ENCODE peak calls at places on chromosomes 7 and 10, in nine cellular contexts. One of them, this sample, is unnamed.

GRCh38 chr7:107744345-107744750 is 406 bp downstream of the CBLL1 start:
- DNase-seq in A549: no peak
- DNase-seq in stomach: no peak
- DNase-seq in ovary: no peak
- DNase-seq in suprapubic skin: no peak
- DNase-seq in HepG2: no peak
- DNase-seq in SK-N-SH: no peak
- DNase-seq in transverse colon: no peak
- DNase-seq in GM12878: no peak
- DNase-seq in this sample: no peak

GRCh38 chr10:48608279-48608681 is 3.4 kb upstream of the ARHGAP22 start:
- DNase-seq in SK-N-SH: peak
- DNase-seq in stomach: peak
- DNase-seq in transverse colon: peak
- DNase-seq in ovary: no peak
- DNase-seq in A549: peak
- DNase-seq in suprapubic skin: no peak
- DNase-seq in HepG2: peak
- DNase-seq in GM12878: peak
- DNase-seq in this sample: no peak

GRCh38 chr10:122515588-122516231 is 44.8 kb upstream of the DMBT1 start:
- DNase-seq in ovary: no peak
- DNase-seq in stomach: peak
- DNase-seq in A549: no peak
- DNase-seq in HepG2: no peak
- DNase-seq in transverse colon: peak
- DNase-seq in SK-N-SH: no peak
- DNase-seq in suprapubic skin: no peak
- DNase-seq in GM12878: no peak
- DNase-seq in this sample: no peak

GRCh38 chr10:125038637-125039036 is 96.7 kb downstream of the ZRANB1 start:
- DNase-seq in suprapubic skin: no peak
- DNase-seq in ovary: no peak
- DNase-seq in SK-N-SH: no peak
- DNase-seq in HepG2: peak
- DNase-seq in GM12878: no peak
- DNase-seq in A549: peak
- DNase-seq in transverse colon: peak
- DNase-seq in stomach: peak
- DNase-seq in this sample: no peak

GRCh38 chr10:6678211-6678803 is 98.2 kb upstream of the PRKCQ start:
- DNase-seq in suprapubic skin: no peak
- DNase-seq in GM12878: no peak
- DNase-seq in SK-N-SH: peak
- DNase-seq in ovary: peak
- DNase-seq in transverse colon: peak
- DNase-seq in stomach: peak
- DNase-seq in A549: peak
- DNase-seq in HepG2: peak
- DNase-seq in this sample: no peak

GRCh38 chr10:28975891-28976471 is 298.7 kb downstream of the BAMBI start:
- DNase-seq in ovary: no peak
- DNase-seq in stomach: no peak
- DNase-seq in suprapubic skin: no peak
- DNase-seq in transverse colon: no peak
- DNase-seq in HepG2: peak
- DNase-seq in GM12878: no peak
- DNase-seq in SK-N-SH: no peak
- DNase-seq in A549: no peak
- DNase-seq in this sample: no peak

GRCh38 chr7:94883676-94884075 is 23.7 kb upstream of the PPP1R9A start:
- DNase-seq in ovary: no peak
- DNase-seq in A549: no peak
- DNase-seq in SK-N-SH: no peak
- DNase-seq in stomach: no peak
- DNase-seq in GM12878: no peak
- DNase-seq in HepG2: no peak
- DNase-seq in suprapubic skin: no peak
- DNase-seq in transverse colon: no peak
- DNase-seq in this sample: no peak

GRCh38 chr7:56287429-56288138 is 171.4 kb upstream of the NUPR2 start:
- DNase-seq in suprapubic skin: no peak
- DNase-seq in HepG2: no peak
- DNase-seq in ovary: no peak
- DNase-seq in GM12878: no peak
- DNase-seq in SK-N-SH: peak
- DNase-seq in transverse colon: no peak
- DNase-seq in A549: no peak
- DNase-seq in stomach: peak
- DNase-seq in this sample: no peak

DNA sequence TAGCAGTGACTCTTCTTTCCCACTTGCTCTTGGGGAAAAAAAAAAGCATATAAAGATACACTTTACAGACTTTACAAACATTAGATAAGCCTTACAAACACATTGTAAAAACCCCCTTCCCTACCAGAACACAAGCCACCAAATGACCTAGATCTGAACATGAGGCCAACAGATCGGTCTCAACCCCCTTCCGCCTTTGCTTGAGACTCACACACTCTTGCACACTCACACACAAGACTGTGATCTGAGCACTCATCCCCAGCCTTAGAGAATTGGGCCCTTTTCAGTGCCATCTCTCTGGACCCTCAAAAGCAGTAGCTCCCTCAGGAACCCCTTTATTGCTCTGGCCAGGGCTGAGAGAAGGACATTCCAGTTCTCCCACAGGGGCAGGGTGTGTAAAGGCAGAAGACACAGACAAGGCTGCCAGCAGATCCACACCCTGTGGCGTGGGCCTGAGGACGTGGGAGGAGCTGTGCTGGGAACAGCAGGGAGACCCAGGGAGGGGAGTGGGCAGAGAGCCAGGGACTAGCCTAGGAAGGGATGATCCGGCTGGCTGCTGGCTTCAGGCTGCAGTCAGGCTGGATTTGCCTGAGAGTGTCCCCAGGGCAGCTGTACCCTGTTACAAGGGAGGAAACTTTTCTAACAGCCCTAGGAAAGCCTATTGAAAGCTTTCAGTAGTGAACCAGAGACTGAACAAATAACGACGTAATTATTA is 206.7 kb downstream of the KIAA1217 start:
- DNase-seq in transverse colon: peak
- DNase-seq in SK-N-SH: peak
- DNase-seq in suprapubic skin: peak
- DNase-seq in stomach: peak
- DNase-seq in HepG2: no peak
- DNase-seq in ovary: peak
- DNase-seq in A549: no peak
- DNase-seq in GM12878: no peak
- DNase-seq in this sample: peak
- TF ChIP-seq EP300 in transverse colon: no peak
- TF ChIP-seq EP300 in SK-N-SH: no peak
- TF ChIP-seq EP300 in suprapubic skin: no peak
- TF ChIP-seq EP300 in stomach: no peak
- TF ChIP-seq EP300 in HepG2: no peak
- TF ChIP-seq EP300 in ovary: no peak
- TF ChIP-seq EP300 in A549: no peak
- TF ChIP-seq EP300 in GM12878: no peak
- TF ChIP-seq EP300 in this sample: peak

GRCh38 chr7:101094376-101094775 is 9.1 kb downstream of the TRIM56 start:
- DNase-seq in GM12878: no peak
- DNase-seq in ovary: no peak
- DNase-seq in A549: no peak
- DNase-seq in HepG2: no peak
- DNase-seq in transverse colon: no peak
- DNase-seq in SK-N-SH: peak
- DNase-seq in suprapubic skin: no peak
- DNase-seq in stomach: no peak
- DNase-seq in this sample: no peak

GRCh38 chr7:101093907-101094306 is 8.6 kb downstream of the TRIM56 start:
- DNase-seq in suprapubic skin: no peak
- DNase-seq in HepG2: no peak
- DNase-seq in ovary: no peak
- DNase-seq in GM12878: no peak
- DNase-seq in A549: no peak
- DNase-seq in transverse colon: no peak
- DNase-seq in SK-N-SH: no peak
- DNase-seq in stomach: no peak
- DNase-seq in this sample: no peak

GRCh38 chr7:101096331-101096956 is 11.2 kb downstream of the TRIM56 start:
- DNase-seq in stomach: no peak
- DNase-seq in A549: no peak
- DNase-seq in ovary: no peak
- DNase-seq in suprapubic skin: no peak
- DNase-seq in SK-N-SH: no peak
- DNase-seq in GM12878: no peak
- DNase-seq in HepG2: no peak
- DNase-seq in transverse colon: no peak
- DNase-seq in this sample: no peak

GRCh38 chr7:101096957-101097347 is 11.7 kb downstream of the TRIM56 start:
- DNase-seq in GM12878: no peak
- DNase-seq in SK-N-SH: no peak
- DNase-seq in A549: no peak
- DNase-seq in stomach: no peak
- DNase-seq in HepG2: no peak
- DNase-seq in transverse colon: no peak
- DNase-seq in ovary: no peak
- DNase-seq in suprapubic skin: no peak
- DNase-seq in this sample: no peak

GRCh38 chr7:101094791-101095375 is 9.6 kb downstream of the TRIM56 start:
- DNase-seq in SK-N-SH: peak
- DNase-seq in GM12878: no peak
- DNase-seq in suprapubic skin: no peak
- DNase-seq in A549: peak
- DNase-seq in stomach: peak
- DNase-seq in transverse colon: peak
- DNase-seq in ovary: no peak
- DNase-seq in HepG2: peak
- DNase-seq in this sample: peak
- H3K27ac ChIP-seq in SK-N-SH: no peak
- H3K27ac ChIP-seq in GM12878: no peak
- H3K27ac ChIP-seq in suprapubic skin: no peak
- H3K27ac ChIP-seq in A549: peak
- H3K27ac ChIP-seq in stomach: no peak
- H3K27ac ChIP-seq in transverse colon: no peak
- H3K27ac ChIP-seq in ovary: no peak
- H3K27ac ChIP-seq in HepG2: no peak
- H3K27ac ChIP-seq in this sample: peak

DNA sequence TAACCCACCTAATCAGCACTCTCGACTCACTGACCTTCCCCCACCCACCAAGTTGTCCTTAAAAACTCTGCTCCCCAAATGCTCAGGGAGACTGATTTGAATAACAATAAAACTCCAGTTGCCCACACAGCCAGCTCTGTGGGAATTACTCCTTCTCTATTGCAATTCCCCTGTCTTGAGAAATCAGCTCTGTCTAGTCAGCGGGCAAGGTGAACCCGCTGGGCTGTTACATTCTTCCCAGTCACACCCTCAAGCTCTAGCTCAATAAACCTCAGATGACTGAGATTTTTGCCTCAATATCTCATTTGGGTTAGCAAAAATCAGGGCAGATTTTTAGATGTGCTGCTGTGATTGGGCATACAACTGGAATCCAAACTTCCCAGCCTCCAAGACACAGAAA is 33.0 kb downstream of the SVOPL start:
- DNase-seq in stomach: no peak
- DNase-seq in suprapubic skin: no peak
- DNase-seq in ovary: no peak
- DNase-seq in SK-N-SH: no peak
- DNase-seq in GM12878: no peak
- DNase-seq in HepG2: no peak
- DNase-seq in A549: no peak
- DNase-seq in transverse colon: no peak
- DNase-seq in this sample: no peak
- TF ChIP-seq CTCF in stomach: no peak
- TF ChIP-seq CTCF in suprapubic skin: no peak
- TF ChIP-seq CTCF in ovary: no peak
- TF ChIP-seq CTCF in SK-N-SH: no peak
- TF ChIP-seq CTCF in GM12878: no peak
- TF ChIP-seq CTCF in HepG2: no peak
- TF ChIP-seq CTCF in A549: no peak
- TF ChIP-seq CTCF in transverse colon: no peak
- TF ChIP-seq CTCF in this sample: no peak

GRCh38 chr7:148709019-148709418 is 10.3 kb downstream of the CUL1 start:
- DNase-seq in transverse colon: no peak
- DNase-seq in HepG2: no peak
- DNase-seq in stomach: no peak
- DNase-seq in ovary: no peak
- DNase-seq in A549: no peak
- DNase-seq in GM12878: no peak
- DNase-seq in SK-N-SH: no peak
- DNase-seq in suprapubic skin: no peak
- DNase-seq in this sample: no peak

GRCh38 chr7:148704966-148705365 is 6.3 kb downstream of the CUL1 start:
- DNase-seq in SK-N-SH: no peak
- DNase-seq in stomach: no peak
- DNase-seq in GM12878: no peak
- DNase-seq in ovary: no peak
- DNase-seq in transverse colon: no peak
- DNase-seq in A549: no peak
- DNase-seq in HepG2: no peak
- DNase-seq in suprapubic skin: no peak
- DNase-seq in this sample: no peak

GRCh38 chr7:148706368-148706767 is 7.7 kb downstream of the CUL1 start:
- DNase-seq in GM12878: no peak
- DNase-seq in ovary: no peak
- DNase-seq in HepG2: peak
- DNase-seq in transverse colon: no peak
- DNase-seq in stomach: no peak
- DNase-seq in suprapubic skin: no peak
- DNase-seq in A549: no peak
- DNase-seq in SK-N-SH: no peak
- DNase-seq in this sample: no peak

GRCh38 chr7:148711191-148712102 is 12.7 kb downstream of the CUL1 start:
- DNase-seq in suprapubic skin: no peak
- DNase-seq in HepG2: no peak
- DNase-seq in stomach: no peak
- DNase-seq in SK-N-SH: no peak
- DNase-seq in GM12878: no peak
- DNase-seq in A549: no peak
- DNase-seq in transverse colon: no peak
- DNase-seq in ovary: no peak
- DNase-seq in this sample: no peak

DNA sequence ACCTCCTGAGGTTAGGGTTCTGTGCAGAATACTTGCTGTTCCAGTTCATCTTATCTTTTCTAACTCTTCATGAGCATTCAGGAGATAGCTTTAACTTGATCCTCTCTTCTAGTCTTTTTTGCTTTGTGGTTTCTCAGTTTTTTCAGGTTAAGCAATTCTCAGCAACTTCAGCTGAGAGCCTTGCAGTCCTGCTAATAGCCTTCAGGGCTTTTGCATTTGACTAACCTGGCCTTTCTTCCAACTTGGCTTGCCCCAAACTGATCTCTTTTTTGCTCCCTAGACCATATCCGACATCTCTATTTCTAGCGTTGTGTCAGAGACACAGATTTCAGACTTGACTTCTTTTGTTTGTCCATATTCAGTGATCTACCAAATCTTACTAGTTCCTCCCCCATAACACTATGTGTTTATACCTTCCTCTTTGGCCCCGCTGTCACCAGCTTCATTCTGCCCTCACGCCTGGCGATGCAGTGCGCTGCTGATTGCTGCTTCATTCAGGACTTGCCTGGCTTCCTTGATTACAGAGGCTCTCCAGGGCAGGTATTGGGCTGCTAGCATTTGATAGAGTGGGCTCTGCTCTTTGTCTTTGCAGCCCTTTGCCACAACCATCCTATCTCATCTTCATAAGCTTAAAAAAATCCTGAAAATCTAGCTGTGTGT is 9.5 kb downstream of the CUL1 start:
- DNase-seq in HepG2: no peak
- DNase-seq in GM12878: no peak
- DNase-seq in suprapubic skin: no peak
- DNase-seq in SK-N-SH: no peak
- DNase-seq in transverse colon: no peak
- DNase-seq in A549: no peak
- DNase-seq in ovary: no peak
- DNase-seq in stomach: no peak
- DNase-seq in this sample: no peak
- TF ChIP-seq EP300 in HepG2: no peak
- TF ChIP-seq EP300 in GM12878: no peak
- TF ChIP-seq EP300 in suprapubic skin: no peak
- TF ChIP-seq EP300 in SK-N-SH: no peak
- TF ChIP-seq EP300 in transverse colon: no peak
- TF ChIP-seq EP300 in A549: no peak
- TF ChIP-seq EP300 in ovary: no peak
- TF ChIP-seq EP300 in stomach: no peak
- TF ChIP-seq EP300 in this sample: no peak